ENCODE peak calls at places on chromosomes 7 and 10, in eight cellular contexts. S, O, H, T, C, X, Q and P are unnamed samples. For H3K36me3, the result is how much of the 10 kb centered on the place peaks cover.

GRCh38 chr10:572066-572465 is 117.4 kb downstream of the DIP2C start:
- DNase-seq in X (peak), C (no peak), H (no peak), O (no peak), T (no peak), S (no peak), Q (no peak), P (no peak)

GRCh38 chr10:79382491-79382941 is 35.2 kb downstream of the PPIF start:
- DNase-seq in Q (no peak), O (no peak), S (no peak), H (no peak), X (no peak), T (no peak), C (peak), P (no peak)

GRCh38 chr7:81297317-81297716 is 378.5 kb upstream of the SEMA3C start:
- DNase-seq in O (no peak), T (no peak), X (no peak), H (no peak), C (no peak), S (no peak), Q (no peak), P (no peak)

GRCh38 chr7:117489911-117490310 is 10.1 kb downstream of the CFTR start:
- DNase-seq in H (no peak), Q (no peak), O (no peak), S (no peak), C (no peak), T (no peak), X (no peak), P (no peak)

GRCh38 chr7:19982841-19983835 is 209.7 kb upstream of the TMEM196 start:
- DNase-seq in O (no peak), H (no peak), C (peak), Q (peak), S (no peak), X (peak), T (peak), P (peak)

GRCh38 chr7:84506151-84506550 is 311.6 kb upstream of the SEMA3A start:
- DNase-seq in S (no peak), T (no peak), C (no peak), Q (no peak), H (no peak), X (peak), O (no peak), P (no peak)

GRCh38 chr10:37490266-37490665 is 364.9 kb downstream of the ANKRD30A start:
- DNase-seq in O (no peak), T (no peak), C (peak), Q (no peak), X (no peak), H (no peak), S (no peak), P (no peak)

GRCh38 chr7:150753826-150754603 is 16.8 kb downstream of the GIMAP5 start:
- DNase-seq in C (no peak), S (no peak), X (no peak), H (no peak), T (peak), Q (peak), O (no peak), P (no peak)

GRCh38 chr7:114409750-114410149 is 4.9 kb upstream of the FOXP2 start:
- DNase-seq in H (no peak), S (no peak), O (no peak), Q (no peak), C (no peak), T (no peak), X (peak), P (peak)

GRCh38 chr10:13221572-13221971 is 12.6 kb downstream of the UCMA start:
- DNase-seq in H (no peak), S (no peak), X (no peak), C (no peak), O (no peak), Q (no peak), T (no peak), P (no peak)

GRCh38 chr10:21166557-21167287 is 269.6 kb upstream of the NEBL start:
- DNase-seq in O (no peak), Q (no peak), C (no peak), T (no peak), X (no peak), S (no peak), H (no peak), P (no peak)

GRCh38 chr10:112584276-112584675 is 137.3 kb downstream of the VTI1A start:
- DNase-seq in C (no peak), H (no peak), X (no peak), S (no peak), Q (no peak), T (no peak), O (no peak), P (no peak)

GRCh38 chr7:45897042-45897690 is 8.9 kb downstream of the IGFBP1 start:
- DNase-seq in S (no peak), O (no peak), Q (no peak), T (no peak), C (no peak), H (no peak), X (peak), P (peak)

GRCh38 chr7:30996883-30997282 is 33.1 kb downstream of the GHRHR start:
- DNase-seq in H (no peak), S (no peak), Q (no peak), C (no peak), O (no peak), T (no peak), X (no peak), P (no peak)

GRCh38 chr10:5442056-5442989 is 30.0 kb downstream of the NET1 start:
- DNase-seq in T (peak), C (no peak), S (peak), Q (peak), H (peak), O (no peak), X (peak), P (peak)

GRCh38 chr10:43398939-43399871 is 9.8 kb downstream of the HNRNPF start:
- DNase-seq in S (no peak), T (no peak), X (no peak), H (no peak), O (no peak), C (no peak), Q (no peak), P (peak)

GRCh38 chr7:132750530-132751281 is 174.4 kb upstream of the PLXNA4 start:
- DNase-seq in T (no peak), S (no peak), O (no peak), Q (no peak), H (no peak), X (peak), C (no peak), P (no peak)

GRCh38 chr10:132610071-132610701 is 72.6 kb downstream of the INPP5A start:
- DNase-seq in C (peak), O (no peak), X (no peak), H (no peak), T (no peak), S (no peak), Q (no peak), P (no peak)

GRCh38 chr7:55255501-55256445 is 109.4 kb upstream of the LANCL2 start:
- DNase-seq in H (peak), O (peak), C (peak), X (peak), Q (peak), S (peak), T (peak), P (peak)

GRCh38 chr7:101882595-101883564 is 65.5 kb downstream of the CUX1 start:
- DNase-seq in O (peak), X (peak), C (peak), T (peak), H (peak), S (no peak), Q (peak), P (peak)

GRCh38 chr7:451255-452229 is 68.1 kb downstream of the PDGFA start:
- DNase-seq in Q (no peak), X (no peak), S (no peak), T (no peak), C (no peak), H (no peak), O (no peak), P (no peak)

GRCh38 chr10:3972460-3973366 is 187.7 kb upstream of the KLF6 start:
- DNase-seq in S (peak), T (no peak), C (no peak), Q (no peak), O (no peak), X (no peak), H (no peak), P (no peak)

GRCh38 chr10:73529089-73529832 is 33.4 kb upstream of the PPP3CB start:
- DNase-seq in S (peak), C (peak), Q (peak), T (peak), X (peak), O (peak), H (peak), P (peak)

GRCh38 chr7:74097937-74098614 is 14.5 kb downstream of the LIMK1 start:
- DNase-seq in O (no peak), T (no peak), H (peak), S (no peak), X (peak), Q (no peak), C (peak), P (peak)

GRCh38 chr7:149317986-149318672 is 56.1 kb downstream of the ZNF783 start:
- DNase-seq in S (no peak), X (no peak), C (no peak), T (no peak), H (no peak), Q (no peak), O (no peak), P (no peak)

GRCh38 chr10:125093199-125093841 is 67.0 kb downstream of the CTBP2 start:
- DNase-seq in C (peak), X (peak), H (no peak), O (peak), T (peak), Q (peak), S (no peak), P (peak)

GRCh38 chr10:62063795-62064472 is 162.4 kb downstream of the ARID5B start:
- DNase-seq in C (no peak), Q (no peak), H (no peak), S (no peak), X (peak), T (no peak), O (no peak), P (no peak)

GRCh38 chr7:98110249-98111022 is 3.8 kb downstream of the LMTK2 start:
- DNase-seq in C (peak), O (peak), S (no peak), H (no peak), X (no peak), Q (peak), T (peak), P (peak)
- H3K27ac ChIP-seq in C (peak), O (peak), S (no peak), H (peak), X (no peak), Q (peak), T (peak), P (no peak)

GRCh38 chr7:104192434-104192833 is 15.4 kb downstream of the ORC5 start:
- DNase-seq in C (no peak), X (no peak), S (no peak), Q (no peak), T (no peak), H (no peak), O (no peak), P (no peak)

GRCh38 chr7:104198673-104199278 is 9.0 kb downstream of the ORC5 start:
- DNase-seq in X (no peak), T (no peak), O (no peak), C (no peak), S (no peak), H (no peak), Q (no peak), P (no peak)

DNA sequence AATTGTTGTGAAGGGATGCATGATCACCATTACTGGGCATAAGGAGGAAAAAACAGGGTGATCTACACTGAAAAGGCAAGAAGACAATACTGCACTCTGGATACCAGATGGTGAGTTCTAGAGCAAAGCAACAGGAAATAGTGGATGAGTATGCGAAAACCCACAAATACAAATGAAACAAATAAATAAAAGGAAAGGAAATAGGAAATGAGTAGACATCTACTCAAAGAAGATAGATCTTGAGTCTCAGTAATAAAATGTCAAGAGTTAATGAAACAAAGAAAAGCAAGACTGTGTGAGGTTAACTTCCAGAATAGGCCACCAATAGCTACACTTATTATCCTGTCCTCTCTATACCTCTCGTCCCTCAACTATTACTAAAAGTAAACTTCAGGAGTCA is 11.7 kb downstream of the ORC5 start:
- DNase-seq in X (no peak), C (no peak), H (no peak), Q (no peak), S (no peak), O (no peak), T (no peak), P (no peak)
- H3K36me3 ChIP-seq in X (under half), C (under half), H (under half), Q (under half), S (under half), O (under half), T (under half), P (under half)

GRCh38 chr7:134724606-134725005 is 54.8 kb upstream of the CALD1 start:
- DNase-seq in O (no peak), S (no peak), C (no peak), X (peak), H (peak), Q (no peak), T (no peak), P (peak)
- TF ChIP-seq CTCF in O (peak), S (no peak), C (no peak), X (peak), H (peak), Q (no peak), T (peak), P (peak)

GRCh38 chr10:17007836-17008235 is 121.8 kb downstream of the CUBN start:
- DNase-seq in T (no peak), C (no peak), S (no peak), H (no peak), O (no peak), X (peak), Q (no peak), P (no peak)

GRCh38 chr10:17009228-17009700 is 120.3 kb downstream of the CUBN start:
- DNase-seq in X (peak), Q (no peak), H (no peak), O (no peak), S (no peak), C (peak), T (no peak), P (no peak)

GRCh38 chr10:17006631-17007161 is 122.9 kb downstream of the CUBN start:
- DNase-seq in Q (peak), O (peak), H (no peak), T (no peak), S (peak), C (peak), X (peak), P (no peak)

GRCh38 chr10:17005621-17006566 is 123.7 kb downstream of the CUBN start:
- DNase-seq in X (no peak), H (no peak), S (no peak), C (no peak), O (no peak), Q (no peak), T (no peak), P (no peak)

GRCh38 chr10:17007381-17007780 is 122.2 kb downstream of the CUBN start:
- DNase-seq in T (no peak), H (no peak), X (peak), O (no peak), C (no peak), Q (no peak), S (no peak), P (no peak)
- H3K27ac ChIP-seq in T (no peak), H (no peak), X (peak), O (peak), C (no peak), Q (peak), S (no peak), P (no peak)

DNA sequence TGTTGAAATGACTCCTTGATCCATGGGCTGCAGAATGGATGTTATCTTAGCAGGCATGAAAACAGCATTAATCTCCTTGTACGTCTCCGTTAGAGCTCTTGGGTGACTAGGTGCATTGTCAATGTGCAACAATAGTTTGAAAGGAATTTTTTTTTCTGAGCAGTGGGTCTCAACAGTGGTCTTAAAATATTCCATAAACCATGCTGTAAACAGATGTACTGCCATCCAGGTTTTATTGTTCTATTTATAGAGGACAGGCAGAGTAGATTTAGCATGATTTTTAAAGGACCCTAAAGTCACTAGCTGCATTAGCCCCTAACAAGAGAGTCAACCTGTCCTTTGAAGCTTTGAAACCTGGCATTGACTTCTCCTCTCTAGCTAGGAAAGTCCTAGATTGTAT is 64.0 kb downstream of the NRF1 start:
- DNase-seq in C (no peak), T (no peak), S (no peak), H (no peak), Q (no peak), X (no peak), O (no peak), P (no peak)
- H3K36me3 ChIP-seq in C (under half), T (under half), S (under half), H (under half), Q (under half), X (under half), O (under half), P (under half)

DNA sequence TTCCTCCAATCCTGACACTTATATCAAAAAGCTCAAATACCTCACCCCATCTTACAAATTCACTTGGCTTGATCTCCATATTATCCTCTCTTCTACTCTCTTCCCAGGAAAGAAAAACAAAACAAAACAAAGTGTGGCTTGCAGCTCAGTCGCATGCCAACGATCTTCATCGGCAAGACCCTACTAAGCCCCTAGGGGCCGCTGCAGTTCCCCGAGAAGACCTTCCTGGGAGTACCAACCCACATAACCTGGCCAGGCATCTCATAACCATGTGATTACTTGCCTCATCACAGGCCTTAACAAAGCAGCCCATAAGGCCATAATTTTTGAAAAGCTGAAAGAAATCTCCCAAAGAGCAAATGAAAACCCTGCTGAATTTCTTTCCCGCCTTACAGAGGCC is 103.7 kb downstream of the ZNF92 start:
- DNase-seq in H (peak), O (no peak), S (no peak), C (no peak), X (no peak), T (peak), Q (no peak), P (no peak)
- TF ChIP-seq CTCF in H (peak), O (peak), S (no peak), C (peak), X (no peak), T (peak), Q (no peak), P (peak)

DNA sequence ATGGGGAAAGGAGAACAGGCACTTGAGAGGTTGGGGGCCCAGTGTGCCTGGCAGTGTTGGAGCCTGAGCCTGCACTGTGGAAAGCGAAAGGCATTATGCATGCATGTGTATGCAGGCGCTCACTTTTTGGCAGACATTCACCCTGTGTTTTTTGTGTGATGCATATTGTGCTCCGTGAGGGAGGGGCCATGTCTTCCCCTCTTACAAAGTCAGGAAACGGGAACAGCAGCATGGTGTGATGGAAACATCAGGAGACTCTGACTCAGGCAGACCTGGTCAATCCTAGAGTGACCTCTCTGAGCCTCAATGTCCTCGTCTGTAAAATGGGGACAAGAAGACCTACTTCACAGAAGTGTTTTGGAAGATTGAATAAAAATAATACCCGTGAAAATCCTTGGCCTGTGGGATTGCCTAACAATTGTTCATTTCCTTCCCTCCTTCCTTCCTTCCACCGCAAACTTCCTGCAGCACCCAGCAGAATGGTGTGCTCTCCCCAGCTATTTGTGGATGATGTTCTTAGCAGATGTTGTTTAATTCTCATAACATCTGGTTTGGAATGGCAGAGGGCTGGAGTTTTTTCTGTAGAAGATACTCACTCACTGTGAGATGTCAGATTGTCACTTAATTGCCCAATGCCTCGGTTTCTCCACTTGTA is 39.7 kb downstream of the CDH23 start:
- DNase-seq in O (peak), Q (peak), S (no peak), H (no peak), X (no peak), T (no peak), C (no peak), P (no peak)
- H3K27ac ChIP-seq in O (no peak), Q (peak), S (no peak), H (no peak), X (no peak), T (no peak), C (no peak), P (no peak)

DNA sequence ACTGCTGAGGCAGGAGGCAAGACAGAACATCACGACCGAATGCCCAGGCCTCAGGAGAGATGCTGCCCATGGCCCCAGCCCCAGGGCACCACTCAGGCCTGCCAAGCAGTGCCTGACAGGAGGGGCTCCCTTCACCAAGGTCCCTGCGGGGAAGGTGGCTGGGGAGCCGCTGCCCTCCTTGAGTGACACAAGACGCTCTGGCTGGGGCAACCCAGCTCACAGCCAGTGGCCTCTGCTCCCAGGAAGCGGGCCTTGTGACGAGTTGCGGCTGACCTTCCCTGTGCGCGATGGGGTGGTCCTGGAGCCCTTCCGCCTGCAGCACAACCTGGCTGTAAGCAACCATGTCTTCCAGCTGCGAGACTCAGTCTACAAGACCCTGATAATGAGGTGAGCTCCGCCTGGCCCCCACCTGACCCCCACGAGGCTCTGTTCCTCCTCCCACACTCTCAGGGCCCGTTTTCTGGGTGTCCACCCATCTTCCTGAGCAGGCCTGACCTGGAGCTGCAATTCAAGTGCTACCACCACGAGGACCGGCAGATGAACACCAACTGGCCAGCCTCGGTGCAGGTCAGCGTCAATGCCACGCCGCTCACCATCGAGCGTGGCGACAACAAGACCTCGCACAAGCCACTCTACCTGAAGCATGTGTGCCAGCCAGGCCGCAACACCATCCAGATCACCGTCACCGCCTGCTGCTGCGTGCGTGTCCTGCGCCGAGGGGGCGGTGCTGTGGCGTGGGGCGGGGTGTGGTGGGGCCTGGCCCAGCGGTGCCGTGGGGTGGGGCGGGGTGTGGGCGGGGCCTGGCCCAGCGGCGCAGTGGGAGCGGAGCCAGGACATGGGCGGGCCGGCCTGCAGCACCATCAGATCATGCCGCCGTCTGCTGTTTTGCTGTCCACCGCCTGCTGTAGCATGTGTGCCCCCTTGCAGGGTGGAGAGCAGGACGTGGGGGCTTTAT is 12.8 kb downstream of the ZMIZ2 start:
- DNase-seq in C (no peak), H (no peak), X (peak), T (no peak), O (peak), Q (peak), S (no peak), P (no peak)
- H3K36me3 ChIP-seq in C (under half), H (under half), X (under half), T (under half), O (under half), Q (under half), S (half or more), P (half or more)